ENCODE peak calls at places on chromosomes 4 and X, in six cellular contexts. S, P, Y, D, J and K are unnamed samples.

GRCh38 chrX:20029728-20030127 is 38.9 kb upstream of the BCLAF3 start:
- DNase-seq in S (no peak), P (peak), Y (no peak), D (no peak), J (no peak), K (no peak)

GRCh38 chrX:86148594-86148993 is 343 bp downstream of the DACH2 start:
- DNase-seq in S (no peak), P (peak), Y (no peak), D (no peak), J (peak), K (no peak)

GRCh38 chr4:107072836-107073736 is 37.0 kb upstream of the DKK2 start:
- DNase-seq in S (no peak), P (no peak), Y (no peak), D (no peak), J (no peak), K (no peak)

GRCh38 chr4:129377131-129377845 is 281.3 kb downstream of the C4orf33 start:
- DNase-seq in S (no peak), P (no peak), Y (no peak), D (no peak), J (no peak), K (no peak)

GRCh38 chrX:121802881-121803412 is 755.5 kb downstream of the GLUD2 start:
- DNase-seq in S (no peak), P (no peak), Y (no peak), D (no peak), J (no peak), K (no peak)

GRCh38 chr4:169791527-169792156 is 33.9 kb upstream of the HPF1 start:
- DNase-seq in S (no peak), P (peak), Y (no peak), D (peak), J (peak), K (no peak)

GRCh38 chrX:7730071-7730470 is 112.9 kb upstream of the VCX start:
- DNase-seq in S (no peak), P (no peak), Y (no peak), D (no peak), J (no peak), K (no peak)

GRCh38 chrX:48456628-48457027 is 13.4 kb downstream of the SLC38A5 start:
- DNase-seq in S (no peak), P (no peak), Y (no peak), D (no peak), J (no peak), K (no peak)

GRCh38 chrX:96721398-96721797 is 36.8 kb downstream of the DIAPH2 start:
- DNase-seq in S (peak), P (peak), Y (no peak), D (no peak), J (no peak), K (no peak)

GRCh38 chr4:173748353-173748752 is 218.3 kb upstream of the HAND2 start:
- DNase-seq in S (no peak), P (peak), Y (no peak), D (no peak), J (no peak), K (no peak)

GRCh38 chr4:98692411-98692810 is 34.0 kb upstream of the TSPAN5 start:
- DNase-seq in S (no peak), P (no peak), Y (no peak), D (no peak), J (no peak), K (no peak)

GRCh38 chrX:47215291-47215900 is 3.1 kb upstream of the CDK16 start:
- DNase-seq in S (no peak), P (no peak), Y (no peak), D (peak), J (no peak), K (no peak)

GRCh38 chr4:68732653-68733466 is 62.4 kb upstream of the UGT2B15 start:
- DNase-seq in S (no peak), P (peak), Y (no peak), D (no peak), J (peak), K (no peak)

GRCh38 chrX:3738489-3738888 is 25.0 kb upstream of the PRKX start:
- DNase-seq in S (no peak), P (no peak), Y (no peak), D (no peak), J (no peak), K (no peak)

GRCh38 chr4:213971-214370 is 89.7 kb downstream of the ZNF718 start:
- DNase-seq in S (no peak), P (no peak), Y (no peak), D (no peak), J (no peak), K (no peak)

GRCh38 chrX:40434947-40435346 is 145.8 kb upstream of the ATP6AP2 start:
- DNase-seq in S (no peak), P (peak), Y (no peak), D (peak), J (peak), K (peak)

GRCh38 chr4:148852092-148852699 is 410.0 kb upstream of the NR3C2 start:
- DNase-seq in S (no peak), P (no peak), Y (no peak), D (no peak), J (no peak), K (no peak)

GRCh38 chr4:13865871-13866669 is 238.5 kb upstream of the BOD1L1 start:
- DNase-seq in S (no peak), P (no peak), Y (no peak), D (no peak), J (no peak), K (no peak)

GRCh38 chr4:153467154-153467896 is 1.2 kb downstream of the TMEM131L start:
- DNase-seq in S (peak), P (peak), Y (peak), D (peak), J (peak), K (no peak)

GRCh38 chr4:16483540-16483939 is 257.3 kb upstream of the TAPT1 start:
- DNase-seq in S (no peak), P (no peak), Y (no peak), D (no peak), J (no peak), K (no peak)

GRCh38 chr4:28686618-28687017 is 1826.0 kb downstream of the STIM2 start:
- DNase-seq in S (peak), P (peak), Y (no peak), D (no peak), J (peak), K (no peak)

DNA sequence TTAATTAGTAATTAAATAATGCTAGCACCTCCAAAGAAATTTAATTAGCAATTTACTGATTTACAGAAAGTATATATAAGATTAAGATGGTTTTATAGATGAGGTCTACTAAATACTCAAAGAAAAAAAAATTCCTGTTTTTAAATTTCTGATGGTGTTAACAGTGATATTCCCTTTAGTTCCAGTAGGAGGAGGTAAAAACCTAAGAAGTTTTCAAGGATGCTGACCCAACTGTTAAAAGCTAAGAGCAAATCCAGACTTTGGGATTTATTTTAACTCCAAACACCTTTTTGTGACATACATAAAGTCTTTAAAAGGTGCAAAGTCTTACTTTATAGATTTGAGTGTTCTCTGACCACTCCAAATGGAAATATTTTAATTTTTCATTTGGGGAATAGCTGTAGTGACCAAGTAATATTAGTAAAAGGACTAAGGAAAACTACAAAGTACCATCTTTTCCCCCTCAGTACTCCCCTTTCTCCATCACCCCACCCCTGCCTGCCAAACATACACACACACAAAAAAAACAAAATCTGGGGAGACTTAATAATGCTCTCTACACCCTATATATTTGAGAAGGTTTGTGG is 34.2 kb upstream of the CSN1S1 start:
- DNase-seq in S (no peak), P (no peak), Y (no peak), D (no peak), J (peak), K (no peak)
- TF ChIP-seq CTCF in S (peak), P (peak), Y (peak), D (peak), J (peak), K (no peak)

DNA sequence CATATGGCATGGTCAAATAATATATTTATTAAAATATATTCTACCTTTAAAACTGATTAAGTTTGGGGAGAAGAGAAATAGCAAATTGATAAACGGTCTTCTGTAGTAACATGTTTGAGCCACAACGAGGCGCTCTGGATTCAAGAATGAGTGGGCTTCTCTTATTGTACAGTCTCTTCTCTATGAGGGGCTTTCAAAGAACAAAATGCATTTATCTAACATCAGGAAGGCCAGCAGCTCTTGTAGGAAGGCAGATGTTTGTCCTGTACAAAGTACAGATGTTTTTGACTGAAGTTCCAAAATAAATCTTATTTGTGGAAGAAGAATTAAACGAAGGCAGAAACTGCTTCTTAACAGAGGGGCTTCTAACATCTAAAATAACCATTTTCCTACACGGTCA is 153.6 kb downstream of the RASL11B start:
- DNase-seq in S (no peak), P (peak), Y (no peak), D (peak), J (peak), K (no peak)
- TF ChIP-seq CTCF in S (peak), P (peak), Y (peak), D (peak), J (peak), K (peak)

GRCh38 chrX:70262952-70263567 is 3.1 kb upstream of the P2RY4 start:
- DNase-seq in S (peak), P (peak), Y (peak), D (peak), J (peak), K (no peak)
- TF ChIP-seq CTCF in S (peak), P (peak), Y (peak), D (peak), J (peak), K (peak)

DNA sequence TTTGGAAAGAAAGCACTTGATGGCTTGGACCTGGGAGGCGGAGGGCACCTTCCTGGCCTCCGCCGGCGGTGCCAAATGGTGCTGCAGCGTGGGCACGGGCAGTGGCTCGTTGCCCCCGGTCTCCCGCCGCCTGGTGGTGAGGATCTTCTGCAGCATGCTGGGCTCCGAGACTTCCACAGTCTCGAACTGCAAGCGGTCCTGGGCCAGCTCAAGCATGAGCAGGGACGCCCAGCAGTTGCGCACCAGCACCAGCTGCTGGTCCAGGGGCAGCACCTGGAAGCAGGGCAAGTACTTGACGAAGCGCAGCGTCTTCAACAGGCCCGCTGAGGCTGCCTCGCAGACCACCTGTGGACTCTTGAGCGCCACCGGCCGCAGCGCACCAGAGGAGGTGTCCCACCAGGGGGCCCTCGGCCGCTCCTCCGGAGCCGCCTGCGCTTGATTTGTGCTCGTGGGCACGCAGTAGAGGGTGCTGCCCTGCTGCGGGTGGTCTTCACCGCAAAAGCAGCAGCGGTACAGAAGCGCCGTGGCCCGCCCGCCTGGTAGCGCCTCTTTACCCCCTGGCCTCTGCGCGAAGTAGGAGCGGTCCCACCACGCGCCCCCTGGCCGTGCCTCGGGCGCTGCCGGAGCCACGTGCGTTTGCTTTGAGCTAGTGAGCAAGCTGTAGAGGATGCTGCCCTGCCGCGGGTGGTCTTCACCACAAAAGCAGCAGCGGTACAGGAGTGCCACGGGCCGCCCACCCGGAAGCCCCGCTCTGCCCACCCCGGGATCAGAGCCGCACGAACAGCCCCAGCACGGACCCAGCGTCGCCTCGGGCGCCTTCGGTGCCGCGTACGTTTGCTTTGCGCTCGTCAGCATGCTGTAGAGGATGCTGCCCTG is 689 bp downstream of the NR0B1 start:
- DNase-seq in S (peak), P (peak), Y (no peak), D (peak), J (peak), K (no peak)
- TF ChIP-seq CTCF in S (peak), P (peak), Y (no peak), D (peak), J (peak), K (no peak)